ENCODE peak calls at places on chromosomes 11 and 22, in six cellular contexts. E is NB4, M is adrenal gland, T is heart left ventricle, W is esophagus muscularis mucosa, Z is lung. J is an unnamed sample.

GRCh38 chr11:100925935-100926334 is 203.7 kb downstream of the PGR start:
- DNase-seq in E (peak), M (no peak), T (no peak), W (no peak), Z (no peak), J (no peak)

GRCh38 chr22:17910561-17911311 is 113.6 kb downstream of the MICAL3 start:
- DNase-seq in E (no peak), M (peak), T (peak), W (no peak), Z (no peak), J (peak)

GRCh38 chr11:89436071-89436470 is 55.1 kb downstream of the NOX4 start:
- DNase-seq in E (peak), M (no peak), T (no peak), W (no peak), Z (peak), J (no peak)

GRCh38 chr11:58354727-58355126 is 4.1 kb downstream of the OR5B17 start:
- DNase-seq in E (no peak), M (no peak), T (no peak), W (no peak), Z (no peak), J (no peak)

GRCh38 chr11:77446911-77447629 is 26.8 kb downstream of the PAK1 start:
- DNase-seq in E (peak), M (no peak), T (no peak), W (no peak), Z (no peak), J (no peak)

GRCh38 chr11:79332017-79332416 is 108.8 kb downstream of the TENM4 start:
- DNase-seq in E (no peak), M (peak), T (peak), W (no peak), Z (no peak), J (no peak)

GRCh38 chr11:26199341-26199740 is 132.6 kb upstream of the ANO3 start:
- DNase-seq in E (no peak), M (no peak), T (no peak), W (no peak), Z (no peak), J (no peak)

GRCh38 chr11:73201888-73202810 is 15.9 kb upstream of the P2RY2 start:
- DNase-seq in E (peak), M (no peak), T (no peak), W (no peak), Z (no peak), J (no peak)

GRCh38 chr11:113184498-113184897 is 129.9 kb upstream of the TTC12 start:
- DNase-seq in E (peak), M (peak), T (no peak), W (no peak), Z (no peak), J (no peak)

GRCh38 chr11:32713496-32713895 is 81.0 kb downstream of the CCDC73 start:
- DNase-seq in E (peak), M (no peak), T (no peak), W (no peak), Z (no peak), J (no peak)

DNA sequence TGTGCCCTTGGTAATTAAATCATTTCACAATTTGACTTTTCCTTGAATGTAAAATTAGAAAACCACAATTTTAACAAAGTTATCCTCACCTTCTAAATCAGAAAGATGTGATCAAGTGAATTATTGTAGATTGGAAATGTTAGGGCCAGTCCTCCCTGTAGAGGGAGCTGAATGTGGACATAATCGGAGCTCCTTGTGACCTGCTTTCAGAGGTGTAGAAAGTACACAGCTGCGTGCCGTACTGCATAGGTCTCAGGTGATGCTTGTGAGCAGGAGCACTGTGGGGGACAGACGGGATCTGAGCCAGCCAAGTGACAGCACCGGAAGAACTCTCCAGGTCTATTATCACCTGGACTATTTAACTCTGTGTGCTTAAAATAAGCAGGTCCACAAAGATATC is 338.0 kb downstream of the AASDHPPT start:
- DNase-seq in E (no peak), M (no peak), T (no peak), W (no peak), Z (no peak), J (no peak)
- TF ChIP-seq CTCF in E (no peak), M (no peak), T (no peak), W (no peak), Z (no peak), J (no peak)

GRCh38 chr22:49972163-49973017 is 11.8 kb downstream of the PIM3 start:
- DNase-seq in E (no peak), M (peak), T (peak), W (no peak), Z (no peak), J (peak)
- H3K4me3 ChIP-seq in E (no peak), M (peak), T (no peak), W (peak), Z (no peak), J (no peak)

GRCh38 chr11:62725686-62726085 is 1.6 kb downstream of the HNRNPUL2 start:
- DNase-seq in E (peak), M (no peak), T (no peak), W (no peak), Z (no peak), J (peak)

GRCh38 chr11:62719302-62719978 is 7.8 kb downstream of the HNRNPUL2 start:
- DNase-seq in E (no peak), M (no peak), T (no peak), W (no peak), Z (no peak), J (no peak)

GRCh38 chr11:62726156-62727006 is 876 bp downstream of the HNRNPUL2 start:
- DNase-seq in E (no peak), M (no peak), T (no peak), W (no peak), Z (no peak), J (no peak)

GRCh38 chr11:62724171-62724570 is 3.1 kb downstream of the HNRNPUL2 start:
- DNase-seq in E (no peak), M (no peak), T (no peak), W (no peak), Z (no peak), J (no peak)

GRCh38 chr11:62721994-62722393 is 5.3 kb downstream of the HNRNPUL2 start:
- DNase-seq in E (peak), M (no peak), T (no peak), W (no peak), Z (no peak), J (no peak)
- TF ChIP-seq CTCF in E (peak), M (no peak), T (no peak), W (no peak), Z (no peak), J (no peak)

DNA sequence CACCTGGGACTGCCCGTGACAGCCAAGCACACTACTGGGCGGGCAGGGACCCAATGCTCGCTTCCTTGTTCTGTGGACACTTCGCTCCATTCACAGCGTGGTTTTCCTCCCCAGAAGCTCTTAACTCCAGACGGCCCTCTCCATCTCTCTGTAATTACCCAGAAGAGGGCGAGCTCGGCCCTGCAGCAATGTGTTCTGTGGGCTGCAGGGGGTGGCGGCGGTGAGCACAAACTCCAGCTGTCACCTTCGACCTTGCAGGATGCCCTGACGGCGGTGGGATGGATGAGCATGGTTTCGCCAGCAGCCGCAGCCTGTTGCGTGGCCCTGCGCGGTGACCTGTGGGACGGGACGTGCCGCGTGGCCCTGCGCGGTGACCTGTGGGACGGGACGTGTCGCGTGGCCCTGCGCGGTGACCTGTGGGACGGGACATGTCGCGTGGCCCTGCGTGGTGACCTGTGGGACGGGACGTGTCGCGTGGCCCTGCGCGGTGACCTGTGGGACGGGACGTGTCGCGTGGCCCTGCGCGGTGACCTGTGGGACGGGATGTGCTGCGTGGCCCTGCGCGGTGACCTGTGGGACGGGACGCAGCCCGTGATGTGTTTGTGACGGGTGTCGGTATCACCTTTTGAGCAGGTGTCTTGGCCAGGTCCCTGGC is 1204.7 kb downstream of the BRD1 start:
- DNase-seq in E (no peak), M (no peak), T (no peak), W (no peak), Z (no peak), J (no peak)
- H3K4me3 ChIP-seq in E (no peak), M (no peak), T (no peak), W (no peak), Z (no peak), J (no peak)

GRCh38 chr11:86799680-86800075 is 664 bp upstream of the PRSS23 start:
- DNase-seq in E (no peak), M (no peak), T (no peak), W (no peak), Z (no peak), J (peak)

GRCh38 chr11:86802146-86802545 is 1.8 kb downstream of the PRSS23 start:
- DNase-seq in E (no peak), M (no peak), T (no peak), W (no peak), Z (no peak), J (no peak)

GRCh38 chr11:86798988-86799387 is 1.4 kb upstream of the PRSS23 start:
- DNase-seq in E (no peak), M (no peak), T (no peak), W (no peak), Z (no peak), J (no peak)

GRCh38 chr11:86800956-86801264 is 568 bp downstream of the PRSS23 start:
- DNase-seq in E (no peak), M (no peak), T (no peak), W (no peak), Z (no peak), J (no peak)

GRCh38 chr11:86800076-86800955 is at the start of gene PRSS23:
- DNase-seq in E (no peak), M (peak), T (peak), W (no peak), Z (peak), J (peak)
- TF ChIP-seq CTCF in E (no peak), M (no peak), T (no peak), W (peak), Z (no peak), J (no peak)

DNA sequence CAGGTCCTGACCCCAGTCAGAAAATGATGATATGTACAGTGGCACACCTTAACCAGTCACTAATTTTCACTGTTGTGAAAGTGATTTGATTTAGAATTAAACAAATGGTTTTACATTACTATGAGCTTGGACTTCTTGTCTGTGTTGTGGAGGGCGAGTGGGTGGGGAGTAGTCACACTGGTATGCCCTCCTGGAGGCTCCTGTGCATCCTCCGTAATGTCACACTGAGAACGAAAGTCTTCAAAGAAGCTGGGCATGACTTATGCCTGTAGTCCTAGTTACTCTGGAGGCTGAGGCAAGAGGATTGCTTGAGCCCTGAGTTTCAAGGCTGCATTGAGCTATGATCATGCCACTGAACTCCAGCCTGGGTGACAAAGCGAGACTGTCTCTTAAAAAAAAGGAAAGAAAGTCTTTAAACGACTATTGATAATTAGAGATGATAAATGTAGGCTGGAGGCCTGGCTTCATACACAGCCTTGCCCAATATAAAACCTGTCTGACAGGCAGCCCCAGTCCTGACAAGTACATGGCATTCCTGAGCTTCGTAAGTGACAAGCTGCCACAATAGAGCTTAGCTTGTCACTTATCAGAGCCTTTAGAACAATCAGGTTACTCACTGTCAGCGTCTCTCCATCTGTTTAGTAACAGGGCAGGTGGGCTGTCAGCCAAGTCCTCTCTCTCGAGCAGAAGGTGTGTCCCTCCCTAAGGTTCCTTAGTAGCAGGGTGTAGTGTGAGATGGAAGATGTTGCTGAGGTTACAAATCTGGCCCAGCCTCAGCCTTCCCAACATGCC is 5.0 kb upstream of the LIMK2 start:
- DNase-seq in E (no peak), M (no peak), T (peak), W (no peak), Z (peak), J (peak)
- H3K4me3 ChIP-seq in E (no peak), M (no peak), T (no peak), W (no peak), Z (no peak), J (no peak)

DNA sequence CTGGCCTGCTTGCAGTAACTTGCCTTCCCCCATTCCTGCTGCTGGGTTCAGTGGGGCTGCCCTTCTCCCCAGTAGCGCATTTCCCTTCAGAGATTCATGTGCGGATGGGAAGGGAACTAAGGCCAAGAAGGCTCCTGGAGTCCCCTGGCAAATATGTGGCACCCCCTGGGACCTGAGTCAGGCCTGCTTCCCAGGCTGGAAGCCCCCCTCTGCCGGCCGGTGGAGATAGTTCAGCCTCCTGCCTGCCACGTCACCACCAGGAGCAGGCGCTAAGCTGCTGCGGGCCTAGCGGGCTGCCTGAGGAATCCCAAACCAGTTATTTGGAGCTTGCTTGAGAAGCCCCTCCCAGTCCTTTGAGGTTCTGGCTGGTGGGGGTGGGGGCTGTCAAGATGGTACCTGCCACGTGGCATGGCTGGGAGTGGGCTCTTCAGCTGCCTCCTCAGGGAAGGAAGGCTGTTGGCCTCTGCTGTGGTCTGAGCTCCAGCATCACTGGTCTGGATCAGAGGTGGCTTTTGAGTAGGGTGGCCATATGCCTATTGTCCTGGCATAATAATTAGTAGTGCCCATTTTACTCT is 2.0 kb downstream of the SERPINH1 start:
- DNase-seq in E (no peak), M (peak), T (peak), W (no peak), Z (no peak), J (no peak)
- TF ChIP-seq CTCF in E (no peak), M (peak), T (peak), W (peak), Z (no peak), J (no peak)